ENCODE peak calls at places on chromosomes 5 and 9, in four cellular contexts. One of them, this sample, is unnamed. For H3K4me1 and H3K79me2, the result is how much of the 10 kb centered on the place peaks cover.

GRCh38 chr9:79477955-79478751 is 93.6 kb upstream of the TLE4 start:
- DNase-seq in GM23338: peak
- DNase-seq in fibroblast of lung: no peak
- DNase-seq in SK-N-SH: peak
- DNase-seq in this sample: peak

GRCh38 chr5:74017786-74018211 is 391.8 kb downstream of the ARHGEF28 start:
- DNase-seq in SK-N-SH: no peak
- DNase-seq in fibroblast of lung: peak
- DNase-seq in GM23338: no peak
- DNase-seq in this sample: no peak

GRCh38 chr9:96476591-96476990 is 26.6 kb downstream of the HABP4 start:
- DNase-seq in fibroblast of lung: no peak
- DNase-seq in SK-N-SH: no peak
- DNase-seq in GM23338: no peak
- DNase-seq in this sample: no peak

GRCh38 chr9:137804908-137805356 is 72.7 kb upstream of the CACNA1B start:
- DNase-seq in fibroblast of lung: peak
- DNase-seq in GM23338: no peak
- DNase-seq in SK-N-SH: no peak
- DNase-seq in this sample: no peak

GRCh38 chr5:134103397-134103796 is 11.1 kb upstream of the TCF7 start:
- DNase-seq in SK-N-SH: no peak
- DNase-seq in fibroblast of lung: no peak
- DNase-seq in GM23338: no peak
- DNase-seq in this sample: no peak

GRCh38 chr9:117516676-117517632 is 102.1 kb upstream of the ASTN2 start:
- DNase-seq in fibroblast of lung: no peak
- DNase-seq in SK-N-SH: no peak
- DNase-seq in GM23338: no peak
- DNase-seq in this sample: no peak

GRCh38 chr5:149487672-149488071 is 63.6 kb downstream of the CSNK1A1 start:
- DNase-seq in GM23338: no peak
- DNase-seq in SK-N-SH: no peak
- DNase-seq in fibroblast of lung: no peak
- DNase-seq in this sample: no peak

GRCh38 chr5:133389066-133389590 is 223.2 kb downstream of the FSTL4 start:
- DNase-seq in fibroblast of lung: no peak
- DNase-seq in GM23338: no peak
- DNase-seq in SK-N-SH: no peak
- DNase-seq in this sample: no peak

GRCh38 chr9:27467486-27467885 is 56.6 kb upstream of the IFNK start:
- DNase-seq in GM23338: no peak
- DNase-seq in SK-N-SH: no peak
- DNase-seq in fibroblast of lung: no peak
- DNase-seq in this sample: no peak

GRCh38 chr5:127867006-127867788 is 164.0 kb downstream of the CCDC192 start:
- DNase-seq in GM23338: no peak
- DNase-seq in fibroblast of lung: no peak
- DNase-seq in SK-N-SH: no peak
- DNase-seq in this sample: no peak

GRCh38 chr9:109206670-109207069 is 39.6 kb upstream of the FRRS1L start:
- DNase-seq in SK-N-SH: no peak
- DNase-seq in fibroblast of lung: no peak
- DNase-seq in GM23338: peak
- DNase-seq in this sample: no peak

GRCh38 chr9:129885670-129886106 is 50.4 kb downstream of the USP20 start:
- DNase-seq in SK-N-SH: peak
- DNase-seq in GM23338: peak
- DNase-seq in fibroblast of lung: peak
- DNase-seq in this sample: peak
- H3K4me1 ChIP-seq in SK-N-SH: under half
- H3K4me1 ChIP-seq in GM23338: under half
- H3K4me1 ChIP-seq in fibroblast of lung: under half
- H3K4me1 ChIP-seq in this sample: half or more

DNA sequence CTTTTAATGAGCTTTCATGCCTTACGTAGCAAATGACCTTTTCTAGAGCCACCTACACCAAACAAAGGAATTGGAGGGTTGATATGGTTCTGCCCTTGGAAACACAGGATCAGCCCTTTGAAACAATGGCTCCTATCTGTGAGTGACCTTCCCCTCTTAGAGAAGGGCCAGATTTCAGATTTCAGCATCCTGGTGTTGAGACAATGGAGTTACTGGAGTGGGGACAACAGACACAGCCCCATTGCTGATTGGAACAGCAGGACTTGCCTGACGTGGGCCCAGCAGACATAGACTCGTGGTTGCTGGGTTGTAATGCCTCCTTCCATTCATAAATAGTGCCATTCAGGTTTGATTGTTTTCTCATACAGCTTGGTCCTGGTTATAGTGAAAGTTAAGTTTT is 96.0 kb downstream of the GALNT10 start:
- DNase-seq in SK-N-SH: no peak
- DNase-seq in GM23338: peak
- DNase-seq in fibroblast of lung: no peak
- DNase-seq in this sample: no peak
- H3K27ac ChIP-seq in SK-N-SH: peak
- H3K27ac ChIP-seq in GM23338: peak
- H3K27ac ChIP-seq in fibroblast of lung: no peak
- H3K27ac ChIP-seq in this sample: no peak

GRCh38 chr9:98255064-98255577 is 328 bp downstream of the TBC1D2 start:
- DNase-seq in GM23338: peak
- DNase-seq in SK-N-SH: no peak
- DNase-seq in fibroblast of lung: peak
- DNase-seq in this sample: no peak

GRCh38 chr9:98256632-98257218 is 1.3 kb upstream of the TBC1D2 start:
- DNase-seq in SK-N-SH: peak
- DNase-seq in fibroblast of lung: no peak
- DNase-seq in GM23338: peak
- DNase-seq in this sample: peak

GRCh38 chr9:98253563-98253962 is 1.9 kb downstream of the TBC1D2 start:
- DNase-seq in GM23338: no peak
- DNase-seq in SK-N-SH: no peak
- DNase-seq in fibroblast of lung: no peak
- DNase-seq in this sample: no peak

GRCh38 chr9:98255578-98256296 is at the start of gene TBC1D2:
- DNase-seq in fibroblast of lung: peak
- DNase-seq in GM23338: peak
- DNase-seq in SK-N-SH: peak
- DNase-seq in this sample: peak

GRCh38 chr9:98254236-98255063 is 999 bp downstream of the TBC1D2 start:
- DNase-seq in SK-N-SH: no peak
- DNase-seq in fibroblast of lung: no peak
- DNase-seq in GM23338: no peak
- DNase-seq in this sample: no peak
- H3K79me2 ChIP-seq in SK-N-SH: under half
- H3K79me2 ChIP-seq in fibroblast of lung: under half
- H3K79me2 ChIP-seq in GM23338: under half
- H3K79me2 ChIP-seq in this sample: under half

GRCh38 chr9:89428222-89428761 is 69.6 kb downstream of the SEMA4D start:
- DNase-seq in SK-N-SH: no peak
- DNase-seq in GM23338: no peak
- DNase-seq in fibroblast of lung: no peak
- DNase-seq in this sample: no peak
- H3K4me1 ChIP-seq in SK-N-SH: under half
- H3K4me1 ChIP-seq in GM23338: under half
- H3K4me1 ChIP-seq in fibroblast of lung: under half
- H3K4me1 ChIP-seq in this sample: half or more

DNA sequence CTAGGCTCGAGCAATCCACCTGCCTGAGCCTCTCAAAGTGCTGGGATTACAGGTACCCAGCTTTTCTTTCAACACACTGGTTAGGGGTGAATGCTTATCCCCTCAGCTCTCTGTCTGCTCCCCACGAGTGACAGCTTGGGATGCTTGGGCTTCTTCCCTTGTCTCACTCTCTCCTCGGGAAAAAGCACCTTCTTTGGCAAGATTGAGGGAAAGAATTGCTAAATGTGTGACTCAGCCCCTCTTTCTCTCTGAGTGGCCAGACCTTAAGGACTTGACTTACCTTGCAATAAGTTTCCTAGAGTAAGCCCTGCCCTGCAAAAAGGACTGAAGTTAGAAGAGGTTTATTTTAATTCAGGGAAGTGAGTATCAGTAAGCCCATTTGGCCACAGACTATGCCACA is 68.1 kb upstream of the ERBIN start:
- DNase-seq in GM23338: no peak
- DNase-seq in fibroblast of lung: no peak
- DNase-seq in SK-N-SH: no peak
- DNase-seq in this sample: no peak
- H3K27ac ChIP-seq in GM23338: no peak
- H3K27ac ChIP-seq in fibroblast of lung: no peak
- H3K27ac ChIP-seq in SK-N-SH: no peak
- H3K27ac ChIP-seq in this sample: no peak